ENCODE peak calls at places on chromosomes 13 and 19, in five cellular contexts. C is uterus, W is right atrium auricular region, D is tibial nerve, J is hepatocyte. V is an unnamed sample. For H3K4me1, the result is how much of the 10 kb centered on the place peaks cover.

GRCh38 chr19:3719868-3720532 is 11.8 kb downstream of the TJP3 start:
- DNase-seq in C (no peak), W (no peak), D (no peak), J (no peak), V (no peak)

GRCh38 chr13:66210677-66211076 is 1019.5 kb downstream of the PCDH9 start:
- DNase-seq in C (no peak), W (no peak), D (no peak), J (peak), V (no peak)

GRCh38 chr19:35120492-35120891 is 4.9 kb downstream of the FXYD3 start:
- DNase-seq in C (no peak), W (no peak), D (no peak), J (no peak), V (no peak)

GRCh38 chr19:13430790-13431582 is 75.3 kb downstream of the CACNA1A start:
- DNase-seq in C (no peak), W (no peak), D (no peak), J (peak), V (peak)

GRCh38 chr13:106515635-106516254 is 19.7 kb downstream of the EFNB2 start:
- DNase-seq in C (no peak), W (no peak), D (no peak), J (no peak), V (no peak)

GRCh38 chr13:93752506-93752905 is 525.9 kb downstream of the GPC6 start:
- DNase-seq in C (no peak), W (no peak), D (no peak), J (no peak), V (no peak)

GRCh38 chr19:9309974-9310446 is 372 bp upstream of the ZNF699 start:
- DNase-seq in C (peak), W (peak), D (peak), J (peak), V (no peak)

GRCh38 chr19:14526423-14526822 is 3.0 kb upstream of the TECR start:
- DNase-seq in C (no peak), W (no peak), D (no peak), J (no peak), V (no peak)

GRCh38 chr13:110799246-110800236 is 86.0 kb downstream of the ING1 start:
- DNase-seq in C (peak), W (peak), D (peak), J (peak), V (no peak)

GRCh38 chr13:30892966-30893365 is 13.1 kb upstream of the MEDAG start:
- DNase-seq in C (peak), W (peak), D (no peak), J (peak), V (peak)

GRCh38 chr13:99315186-99315585 is 8.0 kb upstream of the GPR183 start:
- DNase-seq in C (no peak), W (no peak), D (no peak), J (no peak), V (no peak)

GRCh38 chr19:49555600-49556411 is 24.6 kb downstream of the NOSIP start:
- DNase-seq in C (peak), W (no peak), D (peak), J (peak), V (peak)

GRCh38 chr13:70668293-70668692 is 560.0 kb upstream of the KLHL1 start:
- DNase-seq in C (no peak), W (no peak), D (no peak), J (peak), V (no peak)

GRCh38 chr13:24043590-24044350 is 116.8 kb upstream of the SPATA13 start:
- DNase-seq in C (no peak), W (no peak), D (no peak), J (no peak), V (no peak)

GRCh38 chr19:49456351-49456750 is 3.3 kb downstream of the ALDH16A1 start:
- DNase-seq in C (no peak), W (no peak), D (no peak), J (no peak), V (no peak)

GRCh38 chr19:23543351-23543750 is 143.7 kb downstream of the ZNF675 start:
- DNase-seq in C (no peak), W (no peak), D (no peak), J (no peak), V (no peak)

GRCh38 chr19:45640849-45641273 is 1.7 kb upstream of the EML2 start:
- DNase-seq in C (no peak), W (no peak), D (no peak), J (peak), V (no peak)

GRCh38 chr19:34295103-34295502 is 40.7 kb downstream of the GARRE1 start:
- DNase-seq in C (no peak), W (no peak), D (no peak), J (no peak), V (no peak)

GRCh38 chr13:50213526-50213925 is 198.3 kb downstream of the KCNRG start:
- DNase-seq in C (no peak), W (no peak), D (no peak), J (no peak), V (no peak)

GRCh38 chr13:76225815-76226489 is 589.8 kb downstream of the LMO7 start:
- DNase-seq in C (no peak), W (no peak), D (no peak), J (peak), V (no peak)

GRCh38 chr19:15623711-15624318 is 8.8 kb downstream of the CYP4F8 start:
- DNase-seq in C (no peak), W (no peak), D (no peak), J (no peak), V (peak)

GRCh38 chr13:77492982-77493381 is 42.5 kb upstream of the SCEL start:
- DNase-seq in C (no peak), W (no peak), D (no peak), J (peak), V (peak)

GRCh38 chr19:5926641-5927438 is 12.8 kb downstream of the CAPS start:
- DNase-seq in C (peak), W (peak), D (peak), J (peak), V (no peak)

GRCh38 chr13:95100525-95101121 is 200.6 kb downstream of the ABCC4 start:
- DNase-seq in C (no peak), W (no peak), D (no peak), J (no peak), V (no peak)

GRCh38 chr13:109884462-109884861 is 98.1 kb upstream of the IRS2 start:
- DNase-seq in C (no peak), W (no peak), D (no peak), J (no peak), V (no peak)

GRCh38 chr13:111204438-111205177 is 89.5 kb downstream of the ARHGEF7 start:
- DNase-seq in C (peak), W (peak), D (peak), J (peak), V (no peak)

GRCh38 chr13:27261376-27261775 is 9.3 kb upstream of the RASL11A start:
- DNase-seq in C (no peak), W (no peak), D (no peak), J (no peak), V (no peak)

GRCh38 chr13:108903613-108904012 is 274.2 kb downstream of the MYO16 start:
- DNase-seq in C (no peak), W (no peak), D (no peak), J (no peak), V (no peak)

GRCh38 chr19:19602136-19602712 is 16.3 kb downstream of the PBX4 start:
- DNase-seq in C (no peak), W (no peak), D (no peak), J (no peak), V (no peak)

GRCh38 chr13:104015646-104016396 is 949.6 kb upstream of the SLC10A2 start:
- DNase-seq in C (no peak), W (no peak), D (no peak), J (no peak), V (no peak)

GRCh38 chr13:46526763-46527162 is 26.2 kb upstream of the LRCH1 start:
- DNase-seq in C (no peak), W (no peak), D (no peak), J (no peak), V (no peak)

GRCh38 chr13:80586356-80586755 is 245.4 kb upstream of the SPRY2 start:
- DNase-seq in C (no peak), W (no peak), D (no peak), J (no peak), V (no peak)

GRCh38 chr19:719636-720377 is 11.1 kb downstream of the PALM start:
- DNase-seq in C (peak), W (no peak), D (no peak), J (no peak), V (no peak)

GRCh38 chr13:107999751-108000150 is 215.6 kb downstream of the LIG4 start:
- DNase-seq in C (no peak), W (no peak), D (no peak), J (no peak), V (no peak)

GRCh38 chr13:61463027-61463426 is 47.4 kb upstream of the PCDH20 start:
- DNase-seq in C (no peak), W (no peak), D (no peak), J (peak), V (no peak)

GRCh38 chr19:31706131-31706530 is 356.9 kb upstream of the TSHZ3 start:
- DNase-seq in C (no peak), W (no peak), D (no peak), J (no peak), V (no peak)

GRCh38 chr13:48892311-48892710 is 83.4 kb upstream of the FNDC3A start:
- DNase-seq in C (no peak), W (no peak), D (no peak), J (peak), V (no peak)

GRCh38 chr19:29879655-29879974 is 62.4 kb upstream of the URI1 start:
- DNase-seq in C (no peak), W (no peak), D (no peak), J (no peak), V (peak)
- H3K27ac ChIP-seq in C (no peak), W (no peak), D (no peak), J (no peak), V (no peak)

DNA sequence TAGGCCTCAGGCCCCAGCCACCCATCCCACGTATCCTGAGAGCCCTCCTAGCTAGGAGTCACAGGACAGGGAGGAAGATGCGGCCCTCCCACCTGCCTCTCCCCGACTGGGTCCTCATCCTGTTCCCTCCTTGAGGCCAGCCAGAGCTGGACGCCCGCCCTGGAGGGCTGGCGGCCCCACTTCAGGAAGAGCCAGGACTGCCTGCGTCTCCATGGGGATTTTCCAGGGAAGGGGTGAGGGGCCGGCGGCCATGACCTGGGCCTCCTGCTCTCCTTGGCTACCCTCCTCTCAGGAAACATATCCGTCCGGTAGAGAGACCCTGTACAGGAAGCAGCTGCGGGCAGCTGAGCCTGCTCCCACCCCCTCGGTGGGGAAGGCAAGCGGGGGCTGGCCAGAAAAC is 11.3 kb upstream of the PRKD2 start:
- DNase-seq in C (peak), W (no peak), D (no peak), J (no peak), V (no peak)
- H3K4me1 ChIP-seq in C (under half), W (under half), D (half or more), J (under half), V (under half)

GRCh38 chr13:33208290-33208990 is 77.1 kb downstream of the STARD13 start:
- DNase-seq in C (no peak), W (no peak), D (no peak), J (peak), V (no peak)
- H3K27ac ChIP-seq in C (no peak), W (peak), D (peak), J (peak), V (no peak)

GRCh38 chr19:11973020-11973810 is 8.4 kb downstream of the ZNF763 start:
- DNase-seq in C (no peak), W (no peak), D (no peak), J (no peak), V (no peak)
- H3K4me1 ChIP-seq in C (under half), W (under half), D (under half), J (under half), V (under half)

GRCh38 chr19:36244066-36244465 is 29.2 kb downstream of the ZNF146 start:
- DNase-seq in C (no peak), W (no peak), D (no peak), J (no peak), V (no peak)

GRCh38 chr19:36246006-36246391 is 31.1 kb downstream of the ZNF146 start:
- DNase-seq in C (no peak), W (no peak), D (no peak), J (no peak), V (no peak)

GRCh38 chr19:36245210-36246005 is 30.5 kb downstream of the ZNF146 start:
- DNase-seq in C (no peak), W (no peak), D (no peak), J (no peak), V (no peak)
- H3K27ac ChIP-seq in C (no peak), W (no peak), D (no peak), J (no peak), V (no peak)

DNA sequence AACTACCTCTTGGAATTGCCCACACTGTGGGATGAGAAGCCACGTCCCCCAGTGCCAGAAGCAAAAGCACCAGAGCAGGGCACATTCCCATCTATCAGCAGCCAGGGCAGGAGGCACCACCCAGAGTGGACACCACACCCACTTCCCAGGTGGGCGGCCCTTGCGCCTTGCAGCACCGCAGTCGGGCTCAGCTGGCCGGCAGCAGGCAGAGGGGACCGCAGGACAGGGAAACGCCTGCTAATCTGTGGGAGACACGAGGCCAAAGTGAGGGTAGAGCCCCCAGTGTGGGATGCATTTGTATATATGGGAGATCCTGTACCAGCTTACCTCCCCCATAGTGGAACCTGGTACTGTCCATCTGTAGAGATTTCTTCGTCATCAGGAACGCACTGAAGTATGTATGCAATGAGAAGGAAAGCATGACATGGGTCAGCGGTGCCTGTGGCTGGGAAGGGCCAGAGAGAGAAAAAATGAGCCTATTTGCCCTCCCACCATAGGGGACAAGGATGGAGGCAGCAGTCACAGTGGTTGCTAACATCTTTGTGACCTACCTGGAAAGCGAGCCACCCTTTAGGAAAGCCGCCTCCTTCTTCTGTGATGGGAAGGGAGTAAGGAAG is 30.9 kb upstream of the NPAS1 start:
- DNase-seq in C (no peak), W (no peak), D (no peak), J (no peak), V (no peak)
- H3K4me1 ChIP-seq in C (under half), W (under half), D (under half), J (under half), V (under half)

DNA sequence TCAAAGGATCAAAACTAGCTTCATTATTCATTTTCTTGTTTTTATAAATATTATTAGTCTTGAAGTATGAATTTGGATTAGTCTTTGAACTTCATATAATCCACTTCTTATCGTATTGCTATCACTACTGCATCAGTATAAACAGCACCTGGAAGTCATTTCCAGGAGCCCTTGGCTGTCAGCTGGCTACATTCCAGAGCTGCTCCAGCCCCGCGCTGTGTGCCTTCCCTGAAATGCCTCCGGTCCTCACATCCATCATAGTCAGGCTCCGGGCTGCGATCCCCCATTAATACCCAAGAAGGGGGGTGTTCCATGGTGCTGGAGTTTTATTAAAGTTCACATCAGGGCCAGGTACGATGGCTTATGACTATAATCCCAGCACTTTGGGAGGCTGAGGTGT is 124.3 kb upstream of the GJB6 start:
- DNase-seq in C (no peak), W (no peak), D (no peak), J (no peak), V (no peak)
- H3K27ac ChIP-seq in C (no peak), W (no peak), D (no peak), J (no peak), V (no peak)

V was measured in Karpas-422.